ENCODE peak calls at places on chromosomes 11 and 22, in nine cellular contexts. U is BJ; J is naive thymus-derived CD4-positive, alpha-beta T cell; C is CD8-positive, alpha-beta memory T cell; L is OCI-LY7; Q is heart right ventricle; Z is transverse colon; I is ELR; X is effector memory CD8-positive, alpha-beta T cell. V is an unnamed sample.

GRCh38 chr11:125404811-125405481 is 91.1 kb downstream of the FEZ1 start:
- DNase-seq in U (no peak), J (peak), C (peak), L (peak), Q (peak), Z (peak), I (peak), X (peak), V (peak)

GRCh38 chr11:122656073-122656630 is 630 bp downstream of the UBASH3B start:
- DNase-seq in U (no peak), J (peak), C (peak), L (peak), Q (peak), Z (peak), I (peak), X (peak), V (peak)

GRCh38 chr11:128859563-128860441 is 7.3 kb downstream of the KCNJ1 start:
- DNase-seq in U (no peak), J (peak), C (peak), L (peak), Q (peak), Z (peak), I (peak), X (peak), V (peak)

GRCh38 chr11:94602430-94603372 is 35.5 kb downstream of the PIWIL4 start:
- DNase-seq in U (no peak), J (no peak), C (no peak), L (peak), Q (peak), Z (peak), I (peak), X (peak), V (peak)

GRCh38 chr11:119370486-119371046 is 10.9 kb downstream of the USP2 start:
- DNase-seq in U (no peak), J (no peak), C (peak), L (peak), Q (peak), Z (peak), I (no peak), X (peak), V (no peak)

GRCh38 chr11:2778630-2779498 is 79.1 kb upstream of the KCNQ1OT1 start:
- DNase-seq in U (peak), J (no peak), C (no peak), L (no peak), Q (peak), Z (peak), I (no peak), X (no peak), V (peak)

GRCh38 chr11:93623179-93623578 is 38.3 kb upstream of the CEP295 start:
- DNase-seq in U (no peak), J (no peak), C (no peak), L (no peak), Q (no peak), Z (no peak), I (no peak), X (no peak), V (peak)

GRCh38 chr22:44395116-44396005 is 82.6 kb upstream of the SHISAL1 start:
- DNase-seq in U (no peak), J (no peak), C (no peak), L (no peak), Q (peak), Z (peak), I (no peak), X (no peak), V (no peak)

GRCh38 chr11:35796542-35796941 is 134.0 kb downstream of the TRIM44 start:
- DNase-seq in U (no peak), J (no peak), C (no peak), L (no peak), Q (no peak), Z (no peak), I (peak), X (no peak), V (peak)

GRCh38 chr11:121534131-121535093 is 81.6 kb upstream of the SORL1-AS1 start:
- DNase-seq in U (no peak), J (no peak), C (no peak), L (peak), Q (peak), Z (no peak), I (peak), X (no peak), V (peak)

GRCh38 chr11:120343429-120343828 is 7.2 kb downstream of the ARHGEF12 start:
- DNase-seq in U (no peak), J (no peak), C (no peak), L (peak), Q (no peak), Z (no peak), I (no peak), X (no peak), V (no peak)

GRCh38 chr11:130180896-130181294 is 21.3 kb downstream of the ST14 start:
- DNase-seq in U (no peak), J (no peak), C (no peak), L (no peak), Q (no peak), Z (no peak), I (no peak), X (no peak), V (no peak)

V was measured in iris pigment epithelial cell.